ENCODE peak calls at places on chromosome 21, in four cellular contexts. One of them, this sample, is unnamed.

GRCh38 chr21:44921928-44922327 is 1.2 kb upstream of the ITGB2 start:
- DNase-seq in heart right ventricle: no peak
- DNase-seq in esophagus muscularis mucosa: no peak
- DNase-seq in hepatocyte: no peak
- DNase-seq in this sample: no peak

GRCh38 chr21:34630536-34631143 is 15.7 kb upstream of the RCAN1 start:
- DNase-seq in esophagus muscularis mucosa: no peak
- DNase-seq in heart right ventricle: no peak
- DNase-seq in hepatocyte: peak
- DNase-seq in this sample: peak

GRCh38 chr21:26032263-26032662 is 138.3 kb downstream of the APP start:
- DNase-seq in heart right ventricle: no peak
- DNase-seq in esophagus muscularis mucosa: no peak
- DNase-seq in hepatocyte: no peak
- DNase-seq in this sample: no peak

GRCh38 chr21:40769231-40769630 is 77.7 kb downstream of the DSCAM start:
- DNase-seq in heart right ventricle: no peak
- DNase-seq in hepatocyte: no peak
- DNase-seq in esophagus muscularis mucosa: peak
- DNase-seq in this sample: no peak

GRCh38 chr21:14874379-14874778 is 190.4 kb downstream of the NRIP1 start:
- DNase-seq in hepatocyte: no peak
- DNase-seq in esophagus muscularis mucosa: no peak
- DNase-seq in heart right ventricle: no peak
- DNase-seq in this sample: no peak

GRCh38 chr21:26332873-26333272 is 162.3 kb upstream of the APP start:
- DNase-seq in hepatocyte: no peak
- DNase-seq in heart right ventricle: no peak
- DNase-seq in esophagus muscularis mucosa: no peak
- DNase-seq in this sample: no peak

GRCh38 chr21:29303301-29303700 is 4.6 kb downstream of the BACH1 start:
- DNase-seq in heart right ventricle: no peak
- DNase-seq in hepatocyte: no peak
- DNase-seq in esophagus muscularis mucosa: no peak
- DNase-seq in this sample: no peak

GRCh38 chr21:26297856-26298255 is 127.3 kb upstream of the APP start:
- DNase-seq in heart right ventricle: no peak
- DNase-seq in esophagus muscularis mucosa: no peak
- DNase-seq in hepatocyte: no peak
- DNase-seq in this sample: no peak

GRCh38 chr21:28821276-28822063 is 171.2 kb downstream of the LTN1 start:
- DNase-seq in hepatocyte: no peak
- DNase-seq in heart right ventricle: no peak
- DNase-seq in esophagus muscularis mucosa: no peak
- DNase-seq in this sample: no peak

GRCh38 chr21:45322231-45322959 is 34.7 kb upstream of the POFUT2 start:
- DNase-seq in heart right ventricle: no peak
- DNase-seq in esophagus muscularis mucosa: no peak
- DNase-seq in hepatocyte: no peak
- DNase-seq in this sample: peak

GRCh38 chr21:35139382-35139715 is 90.2 kb upstream of the RUNX1 start:
- DNase-seq in heart right ventricle: no peak
- DNase-seq in hepatocyte: no peak
- DNase-seq in esophagus muscularis mucosa: no peak
- DNase-seq in this sample: no peak

GRCh38 chr21:43699933-43700599 is 18.9 kb upstream of the PDXK start:
- DNase-seq in hepatocyte: no peak
- DNase-seq in esophagus muscularis mucosa: no peak
- DNase-seq in heart right ventricle: no peak
- DNase-seq in this sample: no peak

GRCh38 chr21:33993286-33994231 is 78.0 kb upstream of the ATP5PO start:
- DNase-seq in hepatocyte: no peak
- DNase-seq in esophagus muscularis mucosa: no peak
- DNase-seq in heart right ventricle: no peak
- DNase-seq in this sample: no peak

GRCh38 chr21:25809013-25809412 is 74.2 kb downstream of the GABPA start:
- DNase-seq in esophagus muscularis mucosa: no peak
- DNase-seq in hepatocyte: no peak
- DNase-seq in heart right ventricle: no peak
- DNase-seq in this sample: no peak

GRCh38 chr21:45543371-45543709 is 1.1 kb upstream of the SLC19A1 start:
- DNase-seq in heart right ventricle: no peak
- DNase-seq in esophagus muscularis mucosa: no peak
- DNase-seq in hepatocyte: no peak
- DNase-seq in this sample: no peak

GRCh38 chr21:46112731-46113215 is 14.9 kb downstream of the COL6A2 start:
- DNase-seq in hepatocyte: no peak
- DNase-seq in esophagus muscularis mucosa: no peak
- DNase-seq in heart right ventricle: no peak
- DNase-seq in this sample: no peak

GRCh38 chr21:21712761-21713558 is 714.8 kb downstream of the NCAM2 start:
- DNase-seq in heart right ventricle: no peak
- DNase-seq in hepatocyte: no peak
- DNase-seq in esophagus muscularis mucosa: no peak
- DNase-seq in this sample: no peak

GRCh38 chr21:14528815-14529214 is 17.3 kb downstream of the SAMSN1 start:
- DNase-seq in heart right ventricle: no peak
- DNase-seq in hepatocyte: no peak
- DNase-seq in esophagus muscularis mucosa: no peak
- DNase-seq in this sample: no peak

GRCh38 chr21:28152729-28153128 is 839.9 kb downstream of the LTN1 start:
- DNase-seq in heart right ventricle: no peak
- DNase-seq in hepatocyte: no peak
- DNase-seq in esophagus muscularis mucosa: no peak
- DNase-seq in this sample: no peak

GRCh38 chr21:45435405-45435981 is 30.5 kb downstream of the COL18A1 start:
- DNase-seq in hepatocyte: no peak
- DNase-seq in heart right ventricle: no peak
- DNase-seq in esophagus muscularis mucosa: no peak
- DNase-seq in this sample: no peak

GRCh38 chr21:30463713-30464112 is 16.5 kb downstream of the KRTAP19-1 start:
- DNase-seq in heart right ventricle: no peak
- DNase-seq in esophagus muscularis mucosa: no peak
- DNase-seq in hepatocyte: peak
- DNase-seq in this sample: no peak

GRCh38 chr21:45545691-45546531 is 3.7 kb upstream of the SLC19A1 start:
- DNase-seq in esophagus muscularis mucosa: no peak
- DNase-seq in hepatocyte: no peak
- DNase-seq in heart right ventricle: no peak
- DNase-seq in this sample: peak

GRCh38 chr21:29078884-29079765 is 5.7 kb upstream of the CCT8 start:
- DNase-seq in heart right ventricle: no peak
- DNase-seq in hepatocyte: no peak
- DNase-seq in esophagus muscularis mucosa: no peak
- DNase-seq in this sample: no peak

GRCh38 chr21:25273945-25274344 is 333.3 kb downstream of the MRPL39 start:
- DNase-seq in esophagus muscularis mucosa: no peak
- DNase-seq in hepatocyte: no peak
- DNase-seq in heart right ventricle: no peak
- DNase-seq in this sample: no peak

GRCh38 chr21:45981641-45982255 is at the start of gene COL6A1:
- DNase-seq in hepatocyte: peak
- DNase-seq in esophagus muscularis mucosa: no peak
- DNase-seq in heart right ventricle: peak
- DNase-seq in this sample: peak

GRCh38 chr21:36692125-36692843 is 6.6 kb upstream of the SIM2 start:
- DNase-seq in heart right ventricle: no peak
- DNase-seq in esophagus muscularis mucosa: no peak
- DNase-seq in hepatocyte: no peak
- DNase-seq in this sample: no peak
- H3K4me3 ChIP-seq in heart right ventricle: no peak
- H3K4me3 ChIP-seq in esophagus muscularis mucosa: no peak
- H3K4me3 ChIP-seq in hepatocyte: no peak
- H3K4me3 ChIP-seq in this sample: peak

DNA sequence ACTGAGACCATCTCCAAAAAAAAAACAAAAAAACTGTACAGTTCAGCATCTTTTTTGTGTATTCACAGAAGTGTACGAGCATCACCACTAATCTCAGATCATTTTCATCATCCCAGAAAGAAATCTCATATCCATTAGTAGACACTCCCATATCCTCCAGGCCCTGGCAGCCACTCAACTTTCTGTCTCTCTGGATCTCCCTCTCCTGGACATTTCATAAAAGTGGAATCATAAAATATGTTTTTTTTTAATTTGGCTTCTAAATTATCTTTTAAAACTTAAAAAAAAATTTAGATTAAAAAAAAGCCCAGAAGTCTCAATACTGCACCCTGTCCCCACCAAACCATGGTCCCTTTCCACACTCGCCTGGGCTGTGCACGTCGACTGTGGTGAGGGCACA is 22.1 kb downstream of the RIPPLY3 start:
- DNase-seq in esophagus muscularis mucosa: no peak
- DNase-seq in heart right ventricle: no peak
- DNase-seq in hepatocyte: no peak
- DNase-seq in this sample: no peak
- TF ChIP-seq CTCF in esophagus muscularis mucosa: no peak
- TF ChIP-seq CTCF in heart right ventricle: no peak
- TF ChIP-seq CTCF in hepatocyte: no peak
- TF ChIP-seq CTCF in this sample: no peak

GRCh38 chr21:41921089-41921819 is 32.6 kb downstream of the C2CD2 start:
- DNase-seq in heart right ventricle: no peak
- DNase-seq in esophagus muscularis mucosa: no peak
- DNase-seq in hepatocyte: no peak
- DNase-seq in this sample: no peak

GRCh38 chr21:41926068-41926806 is 27.6 kb downstream of the C2CD2 start:
- DNase-seq in heart right ventricle: no peak
- DNase-seq in esophagus muscularis mucosa: no peak
- DNase-seq in hepatocyte: peak
- DNase-seq in this sample: no peak

GRCh38 chr21:41924355-41924754 is 29.5 kb downstream of the C2CD2 start:
- DNase-seq in heart right ventricle: no peak
- DNase-seq in hepatocyte: no peak
- DNase-seq in esophagus muscularis mucosa: no peak
- DNase-seq in this sample: no peak

GRCh38 chr21:41926807-41927171 is 27.0 kb downstream of the C2CD2 start:
- DNase-seq in esophagus muscularis mucosa: no peak
- DNase-seq in heart right ventricle: no peak
- DNase-seq in hepatocyte: no peak
- DNase-seq in this sample: no peak

DNA sequence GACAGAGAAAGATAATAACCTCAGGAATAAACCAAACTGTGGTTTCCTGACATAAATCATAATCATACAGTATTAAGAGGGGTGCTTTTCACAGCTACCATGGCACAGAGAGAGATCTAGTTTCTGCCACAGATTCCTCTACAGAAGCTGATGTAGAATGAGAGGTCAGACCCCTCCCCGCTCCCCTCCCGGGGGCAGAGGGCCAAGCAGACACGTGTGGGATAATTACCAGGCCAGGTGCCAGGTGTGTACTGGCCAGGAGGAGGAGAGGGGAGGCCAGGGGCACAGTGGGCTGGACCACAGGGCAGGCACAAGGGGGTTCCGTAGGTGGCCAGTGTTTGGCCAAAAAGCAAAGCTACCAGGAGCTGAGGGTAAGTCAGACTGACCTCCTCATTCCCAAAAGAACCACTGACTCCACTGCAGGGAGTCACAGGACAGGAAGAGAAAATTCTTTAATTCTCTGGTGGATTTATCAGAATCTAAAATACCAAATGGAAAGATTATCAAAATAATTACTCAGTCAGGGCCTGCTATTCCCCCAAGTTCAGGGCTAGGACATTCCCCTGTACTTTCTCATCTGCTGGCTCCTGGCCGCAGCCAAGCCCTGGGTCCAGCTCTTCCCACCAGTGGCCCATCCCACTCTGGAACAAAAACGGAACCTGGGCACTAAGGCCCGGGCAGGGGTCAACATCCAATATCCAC is 30.0 kb downstream of the C2CD2 start:
- DNase-seq in hepatocyte: no peak
- DNase-seq in esophagus muscularis mucosa: no peak
- DNase-seq in heart right ventricle: peak
- DNase-seq in this sample: no peak
- H3K27ac ChIP-seq in hepatocyte: no peak
- H3K27ac ChIP-seq in esophagus muscularis mucosa: peak
- H3K27ac ChIP-seq in heart right ventricle: peak
- H3K27ac ChIP-seq in this sample: no peak

DNA sequence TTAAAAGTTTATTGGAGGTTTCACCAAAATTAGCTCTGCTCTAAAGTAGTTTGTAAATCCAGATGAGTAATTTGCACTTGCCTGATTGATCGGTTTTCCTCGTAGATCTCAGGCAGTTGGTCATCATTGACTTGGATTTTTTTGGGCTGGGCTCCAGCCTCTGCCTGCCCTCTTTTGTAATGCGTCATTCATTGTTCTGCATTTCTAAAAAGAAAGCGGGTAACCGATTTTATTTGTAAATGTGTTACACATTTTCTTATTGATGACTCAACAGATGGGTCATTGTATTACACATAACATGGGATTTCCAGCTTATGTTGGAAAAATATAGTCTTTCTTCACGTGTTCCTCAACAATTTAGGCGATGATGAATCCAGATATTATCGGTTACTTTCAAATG is 5.5 kb downstream of the ETS2 start:
- DNase-seq in esophagus muscularis mucosa: no peak
- DNase-seq in heart right ventricle: no peak
- DNase-seq in hepatocyte: no peak
- DNase-seq in this sample: no peak
- H3K4me3 ChIP-seq in esophagus muscularis mucosa: no peak
- H3K4me3 ChIP-seq in heart right ventricle: peak
- H3K4me3 ChIP-seq in hepatocyte: no peak
- H3K4me3 ChIP-seq in this sample: no peak

GRCh38 chr21:32457360-32457840 is 44.9 kb downstream of the EVA1C start:
- DNase-seq in esophagus muscularis mucosa: no peak
- DNase-seq in heart right ventricle: peak
- DNase-seq in hepatocyte: peak
- DNase-seq in this sample: no peak
- TF ChIP-seq CTCF in esophagus muscularis mucosa: peak
- TF ChIP-seq CTCF in heart right ventricle: no peak
- TF ChIP-seq CTCF in hepatocyte: peak
- TF ChIP-seq CTCF in this sample: no peak

GRCh38 chr21:16302851-16303282 is 573.1 kb downstream of the USP25 start:
- DNase-seq in heart right ventricle: no peak
- DNase-seq in hepatocyte: peak
- DNase-seq in esophagus muscularis mucosa: no peak
- DNase-seq in this sample: no peak
- H3K27ac ChIP-seq in heart right ventricle: no peak
- H3K27ac ChIP-seq in hepatocyte: no peak
- H3K27ac ChIP-seq in esophagus muscularis mucosa: peak
- H3K27ac ChIP-seq in this sample: no peak

DNA sequence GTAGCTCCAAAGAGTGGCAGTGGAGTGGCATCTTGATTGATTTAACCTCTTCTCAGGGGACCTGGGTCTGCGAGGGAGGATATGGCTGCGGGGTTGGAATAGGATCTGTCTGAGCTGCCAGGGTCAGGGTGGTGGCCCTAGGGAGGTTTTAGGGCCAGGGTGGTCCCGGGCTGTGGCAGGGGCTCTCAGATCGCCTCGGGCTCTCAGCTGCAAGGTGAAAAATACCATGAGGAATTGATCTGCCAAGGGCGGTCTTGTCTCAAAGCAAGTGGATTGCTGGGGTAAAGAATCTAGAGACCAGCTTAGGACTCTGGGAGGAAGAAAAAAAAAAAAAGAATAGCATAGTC is 3.7 kb downstream of the SIM2 start:
- DNase-seq in esophagus muscularis mucosa: no peak
- DNase-seq in heart right ventricle: no peak
- DNase-seq in hepatocyte: no peak
- DNase-seq in this sample: no peak
- H3K4me3 ChIP-seq in esophagus muscularis mucosa: no peak
- H3K4me3 ChIP-seq in heart right ventricle: no peak
- H3K4me3 ChIP-seq in hepatocyte: no peak
- H3K4me3 ChIP-seq in this sample: no peak

GRCh38 chr21:17903029-17903806 is 84.1 kb upstream of the C21orf91 start:
- DNase-seq in hepatocyte: peak
- DNase-seq in heart right ventricle: no peak
- DNase-seq in esophagus muscularis mucosa: no peak
- DNase-seq in this sample: no peak
- TF ChIP-seq CTCF in hepatocyte: peak
- TF ChIP-seq CTCF in heart right ventricle: peak
- TF ChIP-seq CTCF in esophagus muscularis mucosa: peak
- TF ChIP-seq CTCF in this sample: no peak